ENCODE peak calls at places on chromosome 2, in nine cellular contexts. A is endothelial cell of umbilical vein, Y is OCI-LY7, Z is PC-3, N is IMR-90, V is GM23338, X is SK-N-SH, M is A549, D is mammary epithelial cell. C is an unnamed sample.

GRCh38 chr2:164605295-164605694 is 16.0 kb downstream of the GRB14 start:
- DNase-seq in M (no peak), X (no peak), D (no peak), A (no peak), Z (no peak), N (no peak), V (no peak), Y (no peak), C (no peak)

GRCh38 chr2:239008004-239008403 is 160.1 kb downstream of the TWIST2 start:
- DNase-seq in N (no peak), D (no peak), Y (no peak), Z (no peak), V (no peak), M (no peak), X (no peak), A (no peak), C (no peak)

GRCh38 chr2:27729614-27730013 is 41.9 kb upstream of the MRPL33 start:
- DNase-seq in X (no peak), A (no peak), D (no peak), Z (no peak), M (no peak), V (no peak), Y (no peak), N (no peak), C (no peak)

GRCh38 chr2:120262761-120263428 is 10.2 kb downstream of the RALB start:
- DNase-seq in Y (no peak), Z (no peak), V (no peak), X (no peak), M (no peak), N (peak; percentile 63), A (no peak), D (peak; percentile 94), C (no peak)

GRCh38 chr2:11481789-11482472 is 16.0 kb upstream of the E2F6 start:
- DNase-seq in X (no peak), Y (no peak), N (no peak), A (no peak), D (no peak), Z (no peak), V (peak; percentile 43), M (no peak), C (no peak)

GRCh38 chr2:1422716-1423285 is 9.5 kb downstream of the TPO start:
- DNase-seq in A (no peak), D (no peak), Z (no peak), X (no peak), M (no peak), N (no peak), Y (no peak), V (no peak), C (no peak)

GRCh38 chr2:77725045-77725444 is 202.9 kb upstream of the LRRTM4 start:
- DNase-seq in N (no peak), D (no peak), Y (no peak), A (no peak), M (no peak), Z (no peak), X (no peak), V (no peak), C (no peak)

GRCh38 chr2:27494944-27495554 is at the start of gene FNDC4:
- DNase-seq in Y (no peak), A (peak; percentile 37), Z (peak; percentile 22), X (peak; percentile 94), D (no peak), V (peak; percentile 76), M (no peak), N (no peak), C (peak; percentile 59)

GRCh38 chr2:235394278-235394828 is 99.5 kb upstream of the AGAP1 start:
- DNase-seq in V (no peak), A (no peak), D (peak; percentile 73), X (no peak), N (peak; percentile 69), Y (no peak), Z (peak; percentile 94), M (peak; percentile 74), C (peak; percentile 8)

GRCh38 chr2:161068670-161069069 is 91.6 kb upstream of the TANK start:
- DNase-seq in Z (no peak), V (no peak), X (no peak), A (no peak), M (no peak), N (peak; percentile 35), Y (no peak), D (no peak), C (no peak)

GRCh38 chr2:120421126-120421829 is 75.3 kb downstream of the INHBB start:
- DNase-seq in Y (no peak), V (no peak), D (no peak), N (no peak), A (no peak), Z (no peak), M (no peak), X (no peak), C (no peak)

GRCh38 chr2:36695746-36696415 is 626 bp upstream of the VIT start:
- DNase-seq in V (peak; percentile 29), M (peak; percentile 45), X (peak; percentile 60), A (peak; percentile 70), Y (no peak), D (peak; percentile 51), N (peak; percentile 73), Z (peak; percentile 57), C (no peak)

GRCh38 chr2:140586379-140586778 is 1544.4 kb downstream of the LRP1B start:
- DNase-seq in X (peak; percentile 21), Z (peak; percentile 73), A (peak; percentile 42), N (peak; percentile 30), Y (peak; percentile 5), M (peak; percentile 63), D (peak; percentile 27), V (peak; percentile 80), C (peak; percentile 39)

GRCh38 chr2:11562011-11562410 is 28.2 kb downstream of the GREB1 start:
- DNase-seq in Y (no peak), N (no peak), M (no peak), X (no peak), V (no peak), D (peak; percentile 9), Z (no peak), A (no peak), C (no peak)

GRCh38 chr2:197866449-197866848 is 62.1 kb downstream of the PLCL1 start:
- DNase-seq in X (no peak), D (no peak), Y (no peak), M (no peak), N (no peak), A (no peak), V (no peak), Z (no peak), C (no peak)

GRCh38 chr2:172181840-172182239 is 79.1 kb upstream of the DLX2 start:
- DNase-seq in Z (no peak), V (peak; percentile 78), D (no peak), N (peak; percentile 21), A (no peak), X (no peak), Y (no peak), M (no peak), C (peak; percentile 50)

GRCh38 chr2:172182624-172183023 is 79.9 kb upstream of the DLX2 start:
- DNase-seq in A (no peak), Y (no peak), X (no peak), M (no peak), Z (no peak), V (no peak), D (no peak), N (no peak), C (no peak)

GRCh38 chr2:172179045-172179742 is 76.5 kb upstream of the DLX2 start:
- DNase-seq in Z (peak; percentile 88), A (no peak), Y (no peak), N (peak; percentile 35), M (no peak), V (no peak), D (peak; percentile 98), X (no peak), C (no peak)

GRCh38 chr2:172177581-172177980 is 74.9 kb upstream of the DLX2 start:
- DNase-seq in Y (no peak), N (no peak), Z (no peak), D (no peak), A (no peak), X (no peak), V (no peak), M (no peak), C (no peak)

GRCh38 chr2:172178035-172178434 is 75.3 kb upstream of the DLX2 start:
- DNase-seq in M (no peak), X (no peak), D (peak; percentile 91), V (no peak), Z (peak; percentile 82), N (peak; percentile 73), A (peak; percentile 50), Y (no peak), C (no peak)
- H3K4me2 ChIP-seq in M (no peak overlapping the region), X (peak overlapping the region; percentile 2), D (peak overlapping the region; percentile 2), V (no peak overlapping the region), Z (peak overlapping the region; percentile 47), N (no peak overlapping the region), A (no peak overlapping the region), Y (no peak overlapping the region), C (no peak overlapping the region)

GRCh38 chr2:61176755-61177726 is 15.1 kb downstream of the C2orf74 start:
- DNase-seq in Y (peak; percentile 93), D (peak; percentile 90), N (peak; percentile 90), M (peak; percentile 97), X (peak; percentile 100), A (peak; percentile 94), Z (peak; percentile 95), V (peak; percentile 95), C (peak; percentile 97)
- TF ChIP-seq CTCF in Y (peak; percentile 24), D (peak; percentile 5), N (no peak), M (peak; percentile 17), X (no peak), A (peak; percentile 7), Z (peak; percentile 8), V (peak; percentile 12), C (no peak)

GRCh38 chr2:168039885-168040284 is 207.5 kb downstream of the STK39 start:
- DNase-seq in Y (no peak), N (no peak), D (no peak), Z (no peak), X (no peak), A (no peak), M (no peak), V (no peak), C (no peak)
- H3K4me2 ChIP-seq in Y (no peak overlapping the region), N (no peak overlapping the region), D (no peak overlapping the region), Z (no peak overlapping the region), X (no peak overlapping the region), A (no peak overlapping the region), M (no peak overlapping the region), V (no peak overlapping the region), C (no peak overlapping the region)

GRCh38 chr2:195575021-195575420 is 82.0 kb upstream of the SLC39A10 start:
- DNase-seq in D (no peak), Y (no peak), Z (no peak), M (no peak), V (no peak), A (peak; percentile 3), X (no peak), N (no peak), C (no peak)

GRCh38 chr2:195573314-195573713 is 83.7 kb upstream of the SLC39A10 start:
- DNase-seq in A (no peak), Z (no peak), Y (no peak), X (no peak), N (peak; percentile 70), V (no peak), D (no peak), M (no peak), C (no peak)

GRCh38 chr2:195572894-195573293 is 84.1 kb upstream of the SLC39A10 start:
- DNase-seq in Z (no peak), N (no peak), X (no peak), A (no peak), D (peak; percentile 9), V (no peak), Y (no peak), M (no peak), C (no peak)

GRCh38 chr2:195574305-195574704 is 82.7 kb upstream of the SLC39A10 start:
- DNase-seq in N (no peak), Z (no peak), Y (no peak), A (no peak), V (no peak), D (no peak), M (no peak), X (no peak), C (no peak)

GRCh38 chr2:195575879-195576391 is 81.1 kb upstream of the SLC39A10 start:
- DNase-seq in M (peak; percentile 78), D (peak; percentile 83), N (peak; percentile 92), X (peak; percentile 25), Y (peak; percentile 80), A (peak; percentile 59), Z (peak; percentile 94), V (peak; percentile 37), C (peak; percentile 55)
- TF ChIP-seq CTCF in M (peak; percentile 46), D (no peak), N (peak; percentile 1), X (peak; percentile 43), Y (peak; percentile 90), A (peak; percentile 1), Z (peak; percentile 59), V (peak; percentile 70), C (peak; percentile 34)